ENCODE peak calls at places on chromosomes 6 and 20, in eight cellular contexts. K is gastrocnemius medialis, Y is A549, P is cardiac muscle cell, T is OCI-LY7, Q is sigmoid colon, Z is kidney, W is spleen. M is an unnamed sample.
A peak's percentile ranks its signal among the peaks of the same experiment; 100 is the strongest.

GRCh38 chr6:15953152-15953880 is 175.6 kb upstream of the MYLIP start:
- DNase-seq in P (peak; percentile 38), K (no peak), T (no peak), Z (no peak), Y (no peak), W (no peak), Q (no peak), M (no peak)

GRCh38 chr20:33992145-33992922 is 1.4 kb upstream of the RALY start:
- DNase-seq in W (no peak), Q (no peak), T (no peak), P (no peak), Y (no peak), K (no peak), Z (no peak), M (no peak)

GRCh38 chr6:72203983-72204382 is 317.6 kb downstream of the RIMS1 start:
- DNase-seq in P (no peak), T (no peak), K (no peak), Z (no peak), W (no peak), Y (no peak), Q (no peak), M (no peak)

GRCh38 chr6:122903266-122903915 is 92.6 kb upstream of the CLVS2 start:
- DNase-seq in K (no peak), T (no peak), Y (no peak), W (no peak), Q (no peak), P (no peak), Z (no peak), M (no peak)

GRCh38 chr20:49779972-49780371 is 32.7 kb upstream of the SLC9A8 start:
- DNase-seq in W (no peak), Q (no peak), T (no peak), Z (no peak), Y (no peak), K (no peak), P (no peak), M (no peak)

GRCh38 chr6:34157236-34157830 is 11.4 kb upstream of the GRM4 start:
- DNase-seq in Y (no peak), Z (peak; percentile 22), Q (peak; percentile 17), T (no peak), W (peak; percentile 44), K (no peak), P (no peak), M (peak; percentile 25)

GRCh38 chr6:12263403-12263802 is 26.8 kb upstream of the EDN1 start:
- DNase-seq in K (no peak), T (no peak), P (no peak), Q (no peak), W (no peak), Y (no peak), Z (no peak), M (no peak)

GRCh38 chr6:34246249-34246562 is 2.6 kb downstream of the SMIM29 start:
- DNase-seq in Q (no peak), W (no peak), Y (no peak), P (no peak), T (no peak), K (no peak), Z (no peak), M (no peak)

GRCh38 chr20:31721408-31722332 is 998 bp downstream of the BCL2L1 start:
- DNase-seq in P (no peak), W (peak; percentile 83), K (no peak), Z (no peak), Y (no peak), Q (no peak), T (peak; percentile 35), M (peak; percentile 83)

GRCh38 chr6:22682979-22683378 is 113.6 kb downstream of the HDGFL1 start:
- DNase-seq in P (no peak), Z (no peak), Y (no peak), Q (no peak), T (no peak), K (no peak), W (no peak), M (no peak)

GRCh38 chr6:169984181-169985120 is 233.0 kb downstream of the ERMARD start:
- DNase-seq in Y (no peak), K (no peak), Z (peak; percentile 52), T (no peak), P (no peak), Q (peak; percentile 63), W (peak; percentile 83), M (peak; percentile 45)

GRCh38 chr20:3477861-3478544 is 7.2 kb downstream of the ATRN start:
- DNase-seq in P (no peak), Y (no peak), K (no peak), Q (no peak), T (no peak), W (no peak), Z (no peak), M (no peak)

GRCh38 chr6:48916523-48917050 is 546.5 kb downstream of the MMUT start:
- DNase-seq in Z (no peak), T (no peak), Q (no peak), P (no peak), W (no peak), K (no peak), Y (peak; percentile 49), M (no peak)

GRCh38 chr6:111552241-111552744 is 53.4 kb downstream of the TRAF3IP2 start:
- DNase-seq in Y (no peak), K (peak; percentile 86), Q (peak; percentile 91), P (peak; percentile 95), W (no peak), T (no peak), Z (peak; percentile 87), M (no peak)

GRCh38 chr6:169200931-169201514 is 52.6 kb downstream of the THBS2 start:
- DNase-seq in W (no peak), Q (no peak), K (no peak), Y (no peak), Z (no peak), P (no peak), T (no peak), M (no peak)

GRCh38 chr6:21953831-21954801 is 342.7 kb downstream of the PRL start:
- DNase-seq in K (no peak), Y (no peak), Q (no peak), P (peak; percentile 62), T (no peak), Z (no peak), W (no peak), M (no peak)

GRCh38 chr6:124882580-124883393 is 79.5 kb upstream of the RNF217 start:
- DNase-seq in T (no peak), Z (no peak), W (no peak), P (no peak), Y (peak; percentile 61), Q (no peak), K (no peak), M (no peak)

DNA sequence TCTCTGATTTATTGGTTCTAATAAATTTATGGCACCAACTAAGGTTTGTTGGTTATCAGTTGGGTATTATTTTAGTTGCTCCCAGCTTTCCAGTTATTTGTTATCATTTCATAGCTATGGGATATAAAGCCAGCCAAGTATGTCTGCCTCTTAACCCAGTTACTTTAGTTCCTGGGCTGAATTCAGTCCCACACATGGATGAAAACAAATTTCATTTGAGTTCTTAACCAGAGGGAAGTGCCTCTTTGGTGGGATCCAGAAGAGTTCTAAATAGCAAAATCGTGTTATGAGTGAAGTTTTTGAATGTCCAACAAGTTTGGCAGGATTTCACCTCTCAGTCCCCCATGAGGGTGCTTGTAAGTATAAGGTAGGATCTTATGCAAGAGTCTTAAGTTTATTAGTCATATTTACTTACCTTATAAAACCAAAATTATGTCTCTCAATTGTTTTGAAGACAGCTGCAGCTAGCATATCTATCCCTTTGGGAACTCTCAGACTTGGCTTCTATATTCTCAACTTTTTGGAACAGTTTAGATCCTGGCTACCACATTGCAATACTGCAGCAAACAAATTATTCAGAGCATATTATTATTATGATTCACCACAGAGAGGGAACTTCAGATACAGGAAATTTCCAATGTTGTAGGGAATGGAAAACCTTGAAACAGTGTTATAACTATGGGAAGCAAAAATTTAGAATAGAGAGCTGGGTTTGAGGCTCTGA is 683.6 kb downstream of the BCKDHB start:
- DNase-seq in Y (no peak), W (no peak), P (no peak), T (no peak), Z (no peak), Q (no peak), K (no peak), M (no peak)
- H3K4me3 ChIP-seq in Y (no peak overlapping the region), W (no peak overlapping the region), P (no peak overlapping the region), T (no peak overlapping the region), Z (no peak overlapping the region), Q (no peak overlapping the region), K (no peak overlapping the region), M (no peak overlapping the region)

DNA sequence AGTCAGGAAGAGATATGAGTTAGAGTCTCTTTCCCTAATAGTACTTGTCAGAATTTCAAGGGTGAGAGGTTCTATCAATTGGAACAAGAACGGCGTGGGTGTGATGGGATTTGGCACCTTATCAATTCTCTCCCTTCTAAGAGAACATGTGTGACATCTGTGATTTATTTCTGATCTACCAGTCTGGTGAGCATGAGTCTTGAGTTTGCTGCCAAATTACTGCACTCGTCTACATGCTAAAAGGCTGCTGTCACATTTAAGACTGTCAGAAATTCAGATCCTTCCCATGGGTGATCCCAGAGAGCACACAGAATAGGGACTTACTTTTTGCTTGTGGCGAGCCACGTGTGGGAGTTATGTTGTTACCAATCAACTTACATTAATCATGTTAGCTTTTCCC is 370.2 kb upstream of the SASH1 start:
- DNase-seq in P (no peak), Q (no peak), T (no peak), W (no peak), K (no peak), Z (no peak), Y (no peak), M (no peak)
- TF ChIP-seq CTCF in P (no peak), Q (no peak), T (no peak), W (no peak), K (no peak), Z (no peak), Y (no peak), M (no peak)

GRCh38 chr20:17559338-17559737 is 10.5 kb upstream of the DSTN start:
- DNase-seq in Q (no peak), Y (no peak), K (no peak), W (no peak), Z (no peak), T (no peak), P (no peak), M (no peak)
- H3K4me1 ChIP-seq in Q (peaks cover 58% of the 10 kb centered on the region), Y (peaks cover 69% of the 10 kb centered on the region), K (no peaks in the 10 kb centered on the region), W (peaks cover 5% of the 10 kb centered on the region), Z (peaks cover 17% of the 10 kb centered on the region), T (no peaks in the 10 kb centered on the region), P (peaks cover 7% of the 10 kb centered on the region), M (peaks cover 37% of the 10 kb centered on the region)

GRCh38 chr6:31581511-31582229 is 554 bp downstream of the LTB start:
- DNase-seq in K (no peak), Z (no peak), P (peak; percentile 34), Q (no peak), T (no peak), W (peak; percentile 85), Y (no peak), M (no peak)
- H3K4me3 ChIP-seq in K (peak overlapping the region; percentile 96), Z (peak overlapping the region; percentile 90), P (peak overlapping the region; percentile 54), Q (peak overlapping the region; percentile 78), T (peak overlapping the region; percentile 87), W (peak overlapping the region; percentile 83), Y (peak overlapping the region; percentile 63), M (peak overlapping the region; percentile 52)